ENCODE peak calls at places on chromosomes 2 and 18, in four cellular contexts. One of them, this sample, is unnamed.

GRCh38 chr2:22382439-22383169 is 1002.4 kb upstream of the KLHL29 start:
- DNase-seq in HCT116: no peak
- DNase-seq in fibroblast of lung: no peak
- DNase-seq in SK-N-SH: no peak
- DNase-seq in this sample: no peak

GRCh38 chr2:154489271-154489858 is 209.1 kb upstream of the KCNJ3 start:
- DNase-seq in HCT116: no peak
- DNase-seq in fibroblast of lung: no peak
- DNase-seq in SK-N-SH: no peak
- DNase-seq in this sample: no peak

GRCh38 chr2:42046819-42047487 is 868 bp upstream of the PKDCC start:
- DNase-seq in HCT116: no peak
- DNase-seq in fibroblast of lung: peak; percentile 44
- DNase-seq in SK-N-SH: peak; percentile 63
- DNase-seq in this sample: no peak

GRCh38 chr2:235518317-235519090 is 24.7 kb downstream of the AGAP1 start:
- DNase-seq in HCT116: no peak
- DNase-seq in fibroblast of lung: peak; percentile 21
- DNase-seq in SK-N-SH: no peak
- DNase-seq in this sample: no peak

GRCh38 chr2:122528958-122529670 is 773.7 kb downstream of the TSN start:
- DNase-seq in HCT116: no peak
- DNase-seq in fibroblast of lung: no peak
- DNase-seq in SK-N-SH: no peak
- DNase-seq in this sample: no peak

GRCh38 chr18:11667578-11667977 is 21.5 kb upstream of the GNAL start:
- DNase-seq in HCT116: no peak
- DNase-seq in fibroblast of lung: no peak
- DNase-seq in SK-N-SH: no peak
- DNase-seq in this sample: no peak

GRCh38 chr2:3491716-3492474 is 27.4 kb downstream of the ADI1 start:
- DNase-seq in HCT116: no peak
- DNase-seq in fibroblast of lung: no peak
- DNase-seq in SK-N-SH: peak; percentile 18
- DNase-seq in this sample: no peak

GRCh38 chr2:234981197-234982095 is 29.6 kb downstream of the SH3BP4 start:
- DNase-seq in HCT116: peak; percentile 73
- DNase-seq in fibroblast of lung: peak; percentile 94
- DNase-seq in SK-N-SH: peak; percentile 58
- DNase-seq in this sample: peak; percentile 100

GRCh38 chr18:70046207-70046606 is 98.5 kb upstream of the CD226 start:
- DNase-seq in HCT116: no peak
- DNase-seq in fibroblast of lung: peak; percentile 42
- DNase-seq in SK-N-SH: no peak
- DNase-seq in this sample: peak; percentile 58

GRCh38 chr2:211534655-211535054 is 978.3 kb downstream of the CPS1 start:
- DNase-seq in HCT116: no peak
- DNase-seq in fibroblast of lung: no peak
- DNase-seq in SK-N-SH: peak; percentile 33
- DNase-seq in this sample: peak; percentile 3

GRCh38 chr18:53991202-53991601 is 233.3 kb downstream of the MBD2 start:
- DNase-seq in HCT116: peak; percentile 45
- DNase-seq in fibroblast of lung: peak; percentile 0
- DNase-seq in SK-N-SH: no peak
- DNase-seq in this sample: peak; percentile 82

GRCh38 chr2:2743164-2743571 is 412.1 kb upstream of the MYT1L start:
- DNase-seq in HCT116: no peak
- DNase-seq in fibroblast of lung: no peak
- DNase-seq in SK-N-SH: no peak
- DNase-seq in this sample: peak; percentile 49

GRCh38 chr2:69122271-69122670 is 109.3 kb downstream of the ANTXR1 start:
- DNase-seq in HCT116: no peak
- DNase-seq in fibroblast of lung: peak; percentile 28
- DNase-seq in SK-N-SH: no peak
- DNase-seq in this sample: peak; percentile 90

GRCh38 chr2:132383956-132384355 is 32.6 kb upstream of the GPR39 start:
- DNase-seq in HCT116: no peak
- DNase-seq in fibroblast of lung: no peak
- DNase-seq in SK-N-SH: peak; percentile 46
- DNase-seq in this sample: no peak

GRCh38 chr2:215637658-215638057 is 201.8 kb upstream of the FN1 start:
- DNase-seq in HCT116: no peak
- DNase-seq in fibroblast of lung: no peak
- DNase-seq in SK-N-SH: no peak
- DNase-seq in this sample: peak; percentile 87

GRCh38 chr2:62604336-62604735 is 98.3 kb upstream of the TMEM17 start:
- DNase-seq in HCT116: no peak
- DNase-seq in fibroblast of lung: no peak
- DNase-seq in SK-N-SH: no peak
- DNase-seq in this sample: peak; percentile 16

GRCh38 chr2:84556190-84556589 is 39.9 kb downstream of the DNAH6 start:
- DNase-seq in HCT116: no peak
- DNase-seq in fibroblast of lung: no peak
- DNase-seq in SK-N-SH: no peak
- DNase-seq in this sample: no peak

GRCh38 chr18:58234359-58234741 is 190.3 kb downstream of the NEDD4L start:
- DNase-seq in HCT116: no peak
- DNase-seq in fibroblast of lung: no peak
- DNase-seq in SK-N-SH: no peak
- DNase-seq in this sample: no peak

GRCh38 chr2:54941248-54941984 is 108.8 kb downstream of the RTN4 start:
- DNase-seq in HCT116: no peak
- DNase-seq in fibroblast of lung: no peak
- DNase-seq in SK-N-SH: no peak
- DNase-seq in this sample: no peak

GRCh38 chr2:120954939-120955338 is 219.3 kb downstream of the GLI2 start:
- DNase-seq in HCT116: no peak
- DNase-seq in fibroblast of lung: no peak
- DNase-seq in SK-N-SH: no peak
- DNase-seq in this sample: no peak

GRCh38 chr2:121596221-121597080 is 52.8 kb downstream of the CLASP1 start:
- DNase-seq in HCT116: peak; percentile 33
- DNase-seq in fibroblast of lung: peak; percentile 70
- DNase-seq in SK-N-SH: peak; percentile 50
- DNase-seq in this sample: peak; percentile 26

GRCh38 chr2:10962004-10962403 is 50.3 kb downstream of the KCNF1 start:
- DNase-seq in HCT116: no peak
- DNase-seq in fibroblast of lung: no peak
- DNase-seq in SK-N-SH: no peak
- DNase-seq in this sample: no peak

GRCh38 chr2:236568068-236568921 is 1.3 kb upstream of the ACKR3 start:
- DNase-seq in HCT116: no peak
- DNase-seq in fibroblast of lung: peak; percentile 25
- DNase-seq in SK-N-SH: peak; percentile 38
- DNase-seq in this sample: no peak

GRCh38 chr2:172734711-172735645 is 667 bp upstream of the RAPGEF4 start:
- DNase-seq in HCT116: no peak
- DNase-seq in fibroblast of lung: peak; percentile 23
- DNase-seq in SK-N-SH: no peak
- DNase-seq in this sample: no peak

GRCh38 chr18:3044931-3045698 is 32.2 kb upstream of the LPIN2 start:
- DNase-seq in HCT116: no peak
- DNase-seq in fibroblast of lung: no peak
- DNase-seq in SK-N-SH: no peak
- DNase-seq in this sample: no peak

GRCh38 chr2:37713258-37713700 is 41.8 kb upstream of the CDC42EP3 start:
- DNase-seq in HCT116: no peak
- DNase-seq in fibroblast of lung: peak; percentile 89
- DNase-seq in SK-N-SH: no peak
- DNase-seq in this sample: peak; percentile 94

GRCh38 chr2:236167297-236168109 is 683 bp downstream of the GBX2 start:
- DNase-seq in HCT116: no peak
- DNase-seq in fibroblast of lung: peak; percentile 20
- DNase-seq in SK-N-SH: peak; percentile 72
- DNase-seq in this sample: peak; percentile 44

DNA sequence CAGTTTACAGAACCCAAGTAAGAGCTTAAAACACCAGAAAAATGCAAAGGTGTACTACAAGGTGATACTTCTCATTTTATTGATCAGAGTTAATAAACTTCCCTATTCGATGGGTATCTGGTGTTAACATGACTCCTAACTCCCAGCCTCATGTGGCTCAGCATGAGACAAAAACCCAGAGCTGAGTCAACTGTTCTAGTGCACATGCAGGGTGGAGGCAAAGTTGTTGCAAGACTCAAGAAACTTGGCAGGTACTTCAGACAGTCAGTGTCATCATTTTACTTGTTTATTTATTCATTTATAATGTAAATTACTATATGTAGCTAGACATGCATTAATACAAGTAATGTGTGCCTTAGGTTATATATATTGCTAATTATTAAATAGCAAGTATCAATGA is 216.6 kb upstream of the DSEL start:
- DNase-seq in HCT116: no peak
- DNase-seq in fibroblast of lung: peak; percentile 78
- DNase-seq in SK-N-SH: no peak
- DNase-seq in this sample: peak; percentile 41
- H3K27me3 ChIP-seq in HCT116: no peaks in the 10 kb centered on the region
- H3K27me3 ChIP-seq in fibroblast of lung: no peaks in the 10 kb centered on the region
- H3K27me3 ChIP-seq in SK-N-SH: no peaks in the 10 kb centered on the region
- H3K27me3 ChIP-seq in this sample: no peaks in the 10 kb centered on the region

GRCh38 chr2:27766287-27766661 is 5.2 kb upstream of the MRPL33 start:
- DNase-seq in HCT116: no peak
- DNase-seq in fibroblast of lung: no peak
- DNase-seq in SK-N-SH: no peak
- DNase-seq in this sample: no peak
- H3K4me2 ChIP-seq in HCT116: peak overlapping the region; percentile 97
- H3K4me2 ChIP-seq in fibroblast of lung: no peak overlapping the region
- H3K4me2 ChIP-seq in SK-N-SH: no peak overlapping the region
- H3K4me2 ChIP-seq in this sample: peak overlapping the region; percentile 79

DNA sequence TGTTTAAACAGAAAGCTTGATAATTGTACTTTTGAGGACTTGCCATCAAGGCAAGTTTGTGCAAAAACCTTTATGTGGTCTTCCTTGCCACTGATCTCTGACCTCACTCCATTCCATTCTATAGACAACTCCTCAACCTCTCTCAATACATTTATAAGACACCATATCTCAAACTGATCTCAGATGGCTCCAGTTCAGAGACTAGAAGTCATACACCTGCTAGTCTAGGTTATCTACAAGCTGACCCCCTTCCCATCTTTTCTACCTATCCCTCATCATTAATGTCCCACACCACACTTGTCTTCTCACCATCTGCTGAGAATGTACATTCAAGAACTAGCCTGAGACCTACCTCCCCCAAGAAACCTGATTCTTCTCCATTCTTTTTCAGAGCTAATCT is 113.1 kb downstream of the METTL8 start:
- DNase-seq in HCT116: no peak
- DNase-seq in fibroblast of lung: no peak
- DNase-seq in SK-N-SH: no peak
- DNase-seq in this sample: no peak
- H3K9ac ChIP-seq in HCT116: no peak overlapping the region
- H3K9ac ChIP-seq in fibroblast of lung: no peak overlapping the region
- H3K9ac ChIP-seq in SK-N-SH: no peak overlapping the region
- H3K9ac ChIP-seq in this sample: no peak overlapping the region

GRCh38 chr2:179861777-179862117 is 335 bp upstream of the ZNF385B start:
- DNase-seq in HCT116: no peak
- DNase-seq in fibroblast of lung: peak; percentile 19
- DNase-seq in SK-N-SH: no peak
- DNase-seq in this sample: peak; percentile 17

GRCh38 chr2:179860255-179861026 is 971 bp downstream of the ZNF385B start:
- DNase-seq in HCT116: no peak
- DNase-seq in fibroblast of lung: no peak
- DNase-seq in SK-N-SH: peak; percentile 11
- DNase-seq in this sample: no peak

GRCh38 chr2:179859523-179859922 is 1.9 kb downstream of the ZNF385B start:
- DNase-seq in HCT116: no peak
- DNase-seq in fibroblast of lung: no peak
- DNase-seq in SK-N-SH: no peak
- DNase-seq in this sample: no peak

GRCh38 chr2:179862898-179863458 is 1.6 kb upstream of the ZNF385B start:
- DNase-seq in HCT116: no peak
- DNase-seq in fibroblast of lung: no peak
- DNase-seq in SK-N-SH: no peak
- DNase-seq in this sample: no peak

GRCh38 chr2:179861027-179861776 is at the start of gene ZNF385B:
- DNase-seq in HCT116: no peak
- DNase-seq in fibroblast of lung: peak; percentile 15
- DNase-seq in SK-N-SH: peak; percentile 77
- DNase-seq in this sample: peak; percentile 18
- H3K27me3 ChIP-seq in HCT116: no peaks in the 10 kb centered on the region
- H3K27me3 ChIP-seq in fibroblast of lung: peaks cover 17% of the 10 kb centered on the region
- H3K27me3 ChIP-seq in SK-N-SH: peaks cover 24% of the 10 kb centered on the region
- H3K27me3 ChIP-seq in this sample: peaks cover 38% of the 10 kb centered on the region

GRCh38 chr18:49032189-49032584 is 81.4 kb upstream of the SMAD7 start:
- DNase-seq in HCT116: no peak
- DNase-seq in fibroblast of lung: no peak
- DNase-seq in SK-N-SH: no peak
- DNase-seq in this sample: no peak
- H3K4me2 ChIP-seq in HCT116: no peak overlapping the region
- H3K4me2 ChIP-seq in fibroblast of lung: no peak overlapping the region
- H3K4me2 ChIP-seq in SK-N-SH: no peak overlapping the region
- H3K4me2 ChIP-seq in this sample: no peak overlapping the region

GRCh38 chr2:64751286-64752260 is 97.9 kb upstream of the SERTAD2 start:
- DNase-seq in HCT116: peak; percentile 80
- DNase-seq in fibroblast of lung: peak; percentile 61
- DNase-seq in SK-N-SH: peak; percentile 97
- DNase-seq in this sample: peak; percentile 99
- H3K9ac ChIP-seq in HCT116: peak overlapping the region; percentile 92
- H3K9ac ChIP-seq in fibroblast of lung: peak overlapping the region; percentile 83
- H3K9ac ChIP-seq in SK-N-SH: peak overlapping the region; percentile 98
- H3K9ac ChIP-seq in this sample: peak overlapping the region; percentile 89

GRCh38 chr2:240797500-240797895 is 22.5 kb downstream of the KIF1A start:
- DNase-seq in HCT116: no peak
- DNase-seq in fibroblast of lung: no peak
- DNase-seq in SK-N-SH: no peak
- DNase-seq in this sample: no peak

GRCh38 chr2:240799183-240799740 is 20.8 kb downstream of the KIF1A start:
- DNase-seq in HCT116: no peak
- DNase-seq in fibroblast of lung: no peak
- DNase-seq in SK-N-SH: no peak
- DNase-seq in this sample: no peak

GRCh38 chr2:240797914-240798313 is 22.1 kb downstream of the KIF1A start:
- DNase-seq in HCT116: no peak
- DNase-seq in fibroblast of lung: no peak
- DNase-seq in SK-N-SH: no peak
- DNase-seq in this sample: no peak

GRCh38 chr2:240796543-240797499 is 23.2 kb downstream of the KIF1A start:
- DNase-seq in HCT116: no peak
- DNase-seq in fibroblast of lung: no peak
- DNase-seq in SK-N-SH: no peak
- DNase-seq in this sample: no peak

DNA sequence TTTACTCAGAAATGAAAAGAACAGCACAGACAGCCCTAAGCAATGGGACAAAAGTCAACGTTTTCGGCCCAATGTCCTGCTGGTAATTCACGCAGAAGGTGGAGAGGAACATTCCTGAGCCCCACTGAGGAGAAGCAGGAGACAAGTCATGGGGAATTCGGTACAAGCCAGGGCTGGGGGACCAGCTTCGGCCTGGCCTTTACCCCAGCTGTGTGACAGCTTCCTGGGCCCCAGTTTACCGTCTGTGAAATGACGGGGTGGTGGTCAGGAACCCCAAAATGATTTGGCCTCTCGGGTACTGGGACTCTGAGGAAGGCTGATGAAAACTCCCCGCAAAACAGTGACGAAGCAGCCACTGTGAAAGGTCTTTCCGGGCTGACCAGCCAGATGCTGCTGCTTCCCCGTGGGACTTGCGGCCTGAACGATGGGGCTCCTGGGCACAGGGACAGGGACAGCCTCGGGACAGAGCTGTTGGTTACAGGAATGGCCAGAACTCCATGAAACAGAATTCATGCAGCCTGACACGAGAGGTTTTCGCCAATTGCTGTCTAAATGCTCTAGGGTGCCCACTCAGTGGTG is 21.6 kb downstream of the KIF1A start:
- DNase-seq in HCT116: no peak
- DNase-seq in fibroblast of lung: no peak
- DNase-seq in SK-N-SH: no peak
- DNase-seq in this sample: no peak
- H3K27me3 ChIP-seq in HCT116: peaks cover 12% of the 10 kb centered on the region
- H3K27me3 ChIP-seq in fibroblast of lung: peaks cover 29% of the 10 kb centered on the region
- H3K27me3 ChIP-seq in SK-N-SH: no peaks in the 10 kb centered on the region
- H3K27me3 ChIP-seq in this sample: peaks cover 29% of the 10 kb centered on the region

This sample was measured in astrocyte.